ENCODE peak calls at places on chromosomes 4 and X, in six cellular contexts. P is GM23338; S is foreskin keratinocyte; O is stimulated activated CD4-positive, alpha-beta T cell treated with anti-CD3 and anti-CD28 coated beads, Interleukin-4, amount 100 ng/mL, for 1 hour; Y is activated CD4-positive, alpha-beta T cell treated with anti-CD3 and anti-CD28 coated beads, Interleukin-2, amount 50 U/mL, for 1 hour; G is neural crest cell. W is an unnamed sample.

GRCh38 chr4:109827672-109828071 is at the start of gene RRH:
- DNase-seq in P (no peak), S (no peak), O (no peak), Y (no peak), G (no peak), W (no peak)

GRCh38 chr4:125262079-125262478 is 52.7 kb upstream of the FAT4 start:
- DNase-seq in P (no peak), S (no peak), O (no peak), Y (no peak), G (no peak), W (no peak)

GRCh38 chr4:118974758-118975157 is 86.1 kb downstream of the SYNPO2 start:
- DNase-seq in P (no peak), S (no peak), O (no peak), Y (no peak), G (no peak), W (no peak)

GRCh38 chr4:71604785-71605184 is 179.1 kb downstream of the GC start:
- DNase-seq in P (no peak), S (no peak), O (no peak), Y (no peak), G (no peak), W (no peak)

GRCh38 chr4:88628746-88629145 is 36.5 kb downstream of the HERC3 start:
- DNase-seq in P (no peak), S (no peak), O (no peak), Y (no peak), G (no peak), W (no peak)

GRCh38 chrX:140712413-140713173 is 3.0 kb downstream of the LINC00632 start:
- DNase-seq in P (peak; percentile 79), S (no peak), O (no peak), Y (peak; percentile 37), G (peak; percentile 54), W (peak; percentile 20)

GRCh38 chrX:103453655-103454054 is 65.6 kb downstream of the RAB40A start:
- DNase-seq in P (no peak), S (peak; percentile 91), O (no peak), Y (no peak), G (no peak), W (no peak)

GRCh38 chr4:70613893-70614572 is 14.5 kb upstream of the ENAM start:
- DNase-seq in P (no peak), S (no peak), O (no peak), Y (no peak), G (no peak), W (no peak)

GRCh38 chr4:8185280-8185679 is 13.8 kb upstream of the SH3TC1 start:
- DNase-seq in P (no peak), S (peak; percentile 79), O (no peak), Y (no peak), G (no peak), W (no peak)

GRCh38 chr4:15344041-15344440 is 83.8 kb upstream of the C1QTNF7 start:
- DNase-seq in P (no peak), S (peak; percentile 81), O (no peak), Y (no peak), G (no peak), W (no peak)

GRCh38 chr4:176001171-176002006 is 64.3 kb upstream of the WDR17 start:
- DNase-seq in P (peak; percentile 93), S (no peak), O (no peak), Y (no peak), G (peak; percentile 72), W (no peak)

GRCh38 chr4:100288811-100289529 is 98.7 kb upstream of the DDIT4L start:
- DNase-seq in P (no peak), S (peak; percentile 13), O (no peak), Y (no peak), G (no peak), W (no peak)

GRCh38 chr4:126807132-126807531 is 825.6 kb upstream of the INTU start:
- DNase-seq in P (no peak), S (no peak), O (no peak), Y (no peak), G (no peak), W (no peak)

GRCh38 chr4:185096032-185096653 is 46.9 kb upstream of the SLC25A4 start:
- DNase-seq in P (peak; percentile 70), S (no peak), O (no peak), Y (no peak), G (peak; percentile 22), W (no peak)

GRCh38 chr4:168781884-168782283 is 228.2 kb downstream of the CBR4 start:
- DNase-seq in P (no peak), S (peak; percentile 51), O (no peak), Y (no peak), G (no peak), W (no peak)

GRCh38 chr4:6953751-6954380 is 44.2 kb downstream of the TBC1D14 start:
- DNase-seq in P (peak; percentile 96), S (peak; percentile 49), O (no peak), Y (no peak), G (no peak), W (no peak)

GRCh38 chr4:113849771-113850170 is 88.2 kb upstream of the CAMK2D start:
- DNase-seq in P (no peak), S (no peak), O (no peak), Y (no peak), G (no peak), W (no peak)

GRCh38 chr4:23422878-23423277 is 467.0 kb downstream of the PPARGC1A start:
- DNase-seq in P (peak; percentile 52), S (no peak), O (no peak), Y (no peak), G (no peak), W (no peak)

GRCh38 chr4:129641179-129641578 is 545.2 kb downstream of the C4orf33 start:
- DNase-seq in P (peak; percentile 85), S (peak; percentile 3), O (peak; percentile 22), Y (peak; percentile 25), G (peak; percentile 60), W (no peak)

GRCh38 chrX:48021026-48021900 is 14.5 kb downstream of the SPACA5 start:
- DNase-seq in P (peak; percentile 71), S (peak; percentile 69), O (peak; percentile 78), Y (peak; percentile 75), G (peak; percentile 69), W (peak; percentile 66)

GRCh38 chr4:90503677-90504076 is 376.5 kb downstream of the CCSER1 start:
- DNase-seq in P (peak; percentile 62), S (no peak), O (no peak), Y (no peak), G (no peak), W (no peak)

GRCh38 chrX:154050113-154050495 is 30.4 kb upstream of the IRAK1 start:
- DNase-seq in P (no peak), S (no peak), O (no peak), Y (no peak), G (no peak), W (no peak)

GRCh38 chr4:76246025-76246424 is 5.5 kb upstream of the FAM47E start:
- DNase-seq in P (no peak), S (no peak), O (no peak), Y (no peak), G (no peak), W (no peak)

GRCh38 chr4:10643600-10644425 is 40.8 kb downstream of the CLNK start:
- DNase-seq in P (peak; percentile 3), S (no peak), O (no peak), Y (no peak), G (no peak), W (no peak)

GRCh38 chr4:88275516-88275915 is 8.8 kb downstream of the PPM1K start:
- DNase-seq in P (no peak), S (no peak), O (no peak), Y (no peak), G (no peak), W (no peak)

GRCh38 chrX:48997865-48998264 is 4.2 kb downstream of the GRIPAP1 start:
- DNase-seq in P (no peak), S (no peak), O (no peak), Y (no peak), G (no peak), W (no peak)

GRCh38 chrX:120768681-120769080 is 107.0 kb downstream of the CT47B1 start:
- DNase-seq in P (no peak), S (peak; percentile 27), O (no peak), Y (no peak), G (no peak), W (no peak)

GRCh38 chr4:23978031-23978430 is 88.2 kb upstream of the PPARGC1A start:
- DNase-seq in P (no peak), S (no peak), O (no peak), Y (no peak), G (no peak), W (no peak)

GRCh38 chr4:102642571-102643298 is 118.0 kb downstream of the MANBA start:
- DNase-seq in P (no peak), S (no peak), O (no peak), Y (no peak), G (no peak), W (no peak)

GRCh38 chr4:40587826-40588225 is 41.8 kb downstream of the RBM47 start:
- DNase-seq in P (no peak), S (no peak), O (no peak), Y (no peak), G (no peak), W (no peak)

GRCh38 chrX:95156566-95156965 is 1482.6 kb downstream of the FAM133A start:
- DNase-seq in P (no peak), S (no peak), O (no peak), Y (no peak), G (no peak), W (no peak)

GRCh38 chrX:139828830-139829229 is 104.0 kb downstream of the ATP11C start:
- DNase-seq in P (no peak), S (no peak), O (no peak), Y (no peak), G (no peak), W (no peak)

GRCh38 chr4:25792200-25792791 is 70.5 kb downstream of the SEL1L3 start:
- DNase-seq in P (peak; percentile 71), S (no peak), O (no peak), Y (no peak), G (peak; percentile 20), W (no peak)

GRCh38 chr4:60683357-60683756 is 516.8 kb upstream of the ADGRL3 start:
- DNase-seq in P (no peak), S (peak; percentile 49), O (no peak), Y (no peak), G (no peak), W (no peak)

GRCh38 chr4:140943486-140943885 is 187.3 kb upstream of the TBC1D9 start:
- DNase-seq in P (no peak), S (no peak), O (no peak), Y (no peak), G (no peak), W (no peak)

GRCh38 chr4:52868138-52868537 is 6.0 kb downstream of the RASL11B start:
- DNase-seq in P (peak; percentile 62), S (no peak), O (no peak), Y (no peak), G (no peak), W (no peak)